ENCODE peak calls at places on chromosomes 3 and 15, in five cellular contexts. F, Z, S, B and E are unnamed samples.

GRCh38 chr3:194147679-194148078 is 11.7 kb downstream of the HES1 start:
- DNase-seq in F (no peak), Z (no peak), S (no peak), B (no peak), E (no peak)

GRCh38 chr3:108125151-108125540 is 34.3 kb upstream of the CD47 start:
- DNase-seq in F (no peak), Z (no peak), S (no peak), B (no peak), E (no peak)

GRCh38 chr15:100730655-100731240 is 128.4 kb downstream of the ASB7 start:
- DNase-seq in F (no peak), Z (no peak), S (no peak), B (no peak), E (no peak)

GRCh38 chr15:25508369-25509002 is 69.7 kb upstream of the UBE3A start:
- DNase-seq in F (no peak), Z (no peak), S (peak; percentile 62), B (peak; percentile 7), E (peak; percentile 72)

GRCh38 chr3:128794067-128794768 is 68.2 kb downstream of the RAB7A start:
- DNase-seq in F (no peak), Z (no peak), S (peak; percentile 87), B (peak; percentile 23), E (peak; percentile 94)

GRCh38 chr3:5726618-5727017 is 539.1 kb downstream of the EDEM1 start:
- DNase-seq in F (no peak), Z (no peak), S (no peak), B (no peak), E (no peak)

GRCh38 chr3:52123106-52123708 is 31.0 kb downstream of the POC1A start:
- DNase-seq in F (no peak), Z (peak; percentile 54), S (peak; percentile 51), B (peak; percentile 24), E (peak; percentile 64)

GRCh38 chr3:106349191-106349881 is 480.5 kb upstream of the CBLB start:
- DNase-seq in F (no peak), Z (no peak), S (no peak), B (no peak), E (no peak)

GRCh38 chr3:138068046-138068445 is 47.4 kb downstream of the DZIP1L start:
- DNase-seq in F (no peak), Z (no peak), S (no peak), B (no peak), E (no peak)

GRCh38 chr15:48415036-48415886 is 84.0 kb downstream of the DUT start:
- DNase-seq in F (no peak), Z (no peak), S (peak; percentile 58), B (no peak), E (peak; percentile 86)

GRCh38 chr15:76963596-76963995 is 31.3 kb upstream of the PSTPIP1 start:
- DNase-seq in F (no peak), Z (no peak), S (no peak), B (no peak), E (no peak)

GRCh38 chr3:58403513-58404109 is 30.0 kb downstream of the PDHB start:
- DNase-seq in F (no peak), Z (no peak), S (no peak), B (no peak), E (no peak)

GRCh38 chr3:168165390-168166269 is 69.9 kb upstream of the GOLIM4 start:
- DNase-seq in F (peak; percentile 35), Z (no peak), S (peak; percentile 78), B (peak; percentile 60), E (peak; percentile 86)

GRCh38 chr15:77543159-77543882 is 89.4 kb downstream of the LINGO1 start:
- DNase-seq in F (peak; percentile 74), Z (peak; percentile 49), S (peak; percentile 84), B (peak; percentile 64), E (peak; percentile 94)

GRCh38 chr15:60397772-60398445 is at the start of gene ANXA2:
- DNase-seq in F (peak; percentile 81), Z (peak; percentile 70), S (peak; percentile 95), B (no peak), E (peak; percentile 97)

GRCh38 chr3:55128201-55128870 is 200.5 kb upstream of the LRTM1 start:
- DNase-seq in F (no peak), Z (no peak), S (peak; percentile 98), B (no peak), E (peak; percentile 82)

GRCh38 chr15:89646416-89647141 is 8.7 kb downstream of the KIF7 start:
- DNase-seq in F (no peak), Z (no peak), S (no peak), B (no peak), E (no peak)

GRCh38 chr15:66673410-66674322 is 28.4 kb upstream of the SMAD6 start:
- DNase-seq in F (no peak), Z (no peak), S (no peak), B (no peak), E (peak; percentile 37)

GRCh38 chr3:158308533-158308932 is 198.6 kb downstream of the RSRC1 start:
- DNase-seq in F (no peak), Z (no peak), S (no peak), B (no peak), E (no peak)

GRCh38 chr15:74307827-74308642 is 59.4 kb downstream of the CYP11A1 start:
- DNase-seq in F (peak; percentile 47), Z (no peak), S (peak; percentile 64), B (no peak), E (peak; percentile 84)